ENCODE peak calls at places on chromosomes 4 and X, in four cellular contexts. T is ascending aorta, I is psoas muscle, Y is pancreas. H is an unnamed sample. For H3K4me1, the result is how much of the 10 kb centered on the place peaks cover.

GRCh38 chrX:132491191-132491590 is 2.4 kb upstream of the MBNL3 start:
- DNase-seq in I (no peak), T (no peak), Y (no peak), H (peak)

GRCh38 chr4:82643994-82644730 is 82.4 kb upstream of the TMEM150C start:
- DNase-seq in I (no peak), Y (no peak), T (no peak), H (no peak)

GRCh38 chrX:65755786-65756185 is 88.3 kb downstream of the MSN start:
- DNase-seq in Y (no peak), I (no peak), T (no peak), H (no peak)

GRCh38 chr4:113586072-113586471 is 175.5 kb downstream of the CAMK2D start:
- DNase-seq in T (no peak), Y (no peak), I (no peak), H (no peak)

GRCh38 chr4:95114521-95114920 is 356.8 kb downstream of the BMPR1B start:
- DNase-seq in Y (no peak), T (no peak), I (no peak), H (no peak)

GRCh38 chr4:32268949-32269348 is 1548.8 kb downstream of the PCDH7 start:
- DNase-seq in Y (no peak), T (no peak), I (no peak), H (no peak)

GRCh38 chr4:184515606-184516005 is 41.3 kb upstream of the IRF2 start:
- DNase-seq in T (no peak), I (no peak), Y (no peak), H (no peak)

GRCh38 chr4:107682306-107682705 is 37.7 kb downstream of the PAPSS1 start:
- DNase-seq in Y (peak), T (no peak), I (no peak), H (no peak)

GRCh38 chrX:110032534-110033161 is 29.7 kb downstream of the TMEM164 start:
- DNase-seq in T (no peak), I (no peak), Y (no peak), H (no peak)

GRCh38 chrX:77918568-77918967 is 8.1 kb downstream of the ATP7A start:
- DNase-seq in Y (no peak), I (no peak), T (no peak), H (no peak)

GRCh38 chr4:117771647-117772337 is 262.5 kb upstream of the NDST3 start:
- DNase-seq in Y (no peak), T (no peak), I (no peak), H (no peak)

GRCh38 chr4:76585897-76586360 is 150.9 kb downstream of the SHROOM3 start:
- DNase-seq in I (peak), T (peak), Y (peak), H (peak)

GRCh38 chrX:100750901-100751300 is 19.0 kb upstream of the SYTL4 start:
- DNase-seq in I (no peak), T (no peak), Y (no peak), H (no peak)

GRCh38 chr4:15755321-15755750 is 22.8 kb upstream of the CD38 start:
- DNase-seq in I (no peak), Y (no peak), T (no peak), H (no peak)

GRCh38 chr4:119570401-119570800 is 58.2 kb downstream of the PDE5A start:
- DNase-seq in Y (no peak), I (no peak), T (no peak), H (no peak)

GRCh38 chrX:40471965-40472648 is 108.7 kb upstream of the ATP6AP2 start:
- DNase-seq in I (no peak), Y (peak), T (no peak), H (peak)

GRCh38 chrX:30212172-30212571 is 3.2 kb upstream of the MAGEB2 start:
- DNase-seq in T (no peak), Y (no peak), I (no peak), H (peak)

GRCh38 chr4:89226665-89227572 is 80.7 kb downstream of the GPRIN3 start:
- DNase-seq in Y (peak), T (no peak), I (peak), H (peak)

GRCh38 chrX:39766085-39766726 is 331.6 kb downstream of the BCOR start:
- DNase-seq in Y (no peak), T (no peak), I (no peak), H (no peak)

GRCh38 chr4:107210450-107211239 is 174.5 kb upstream of the DKK2 start:
- DNase-seq in T (no peak), I (no peak), Y (no peak), H (no peak)

GRCh38 chrX:113726466-113726865 is 857.4 kb upstream of the HTR2C start:
- DNase-seq in Y (no peak), T (no peak), I (no peak), H (no peak)

GRCh38 chr4:68375667-68376559 is 26.0 kb upstream of the YTHDC1 start:
- DNase-seq in I (no peak), T (no peak), Y (peak), H (peak)

GRCh38 chr4:127174168-127174567 is 458.6 kb upstream of the INTU start:
- DNase-seq in I (no peak), T (no peak), Y (no peak), H (no peak)

GRCh38 chr4:36351082-36351666 is 69.8 kb downstream of the DTHD1 start:
- DNase-seq in T (no peak), Y (peak), I (peak), H (peak)

GRCh38 chr4:48968814-48969213 is 17.3 kb upstream of the CWH43 start:
- DNase-seq in I (no peak), Y (no peak), T (no peak), H (no peak)

DNA sequence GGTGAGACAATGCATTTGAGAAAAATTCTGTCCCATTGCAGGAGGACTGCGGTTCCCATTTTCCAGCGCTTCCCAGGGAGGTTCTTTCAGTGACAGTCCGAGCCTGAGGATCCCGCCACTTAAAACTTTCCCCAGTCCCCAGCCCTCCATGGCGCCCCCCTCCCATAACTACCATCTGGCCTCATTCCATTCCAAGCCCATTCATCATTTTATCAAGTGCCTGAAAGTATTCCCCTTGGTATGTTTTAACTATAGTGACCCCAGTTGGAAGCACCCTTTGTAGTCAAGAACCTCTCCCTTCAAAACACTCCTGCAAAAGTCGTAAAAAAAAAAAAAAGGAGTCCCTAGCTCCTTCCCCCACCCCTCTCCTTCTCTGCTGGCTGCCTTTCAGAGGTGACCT is 1.2 kb downstream of the RASL11B start:
- DNase-seq in I (no peak), Y (no peak), T (no peak), H (no peak)
- H3K4me1 ChIP-seq in I (under half), Y (under half), T (under half), H (under half)

DNA sequence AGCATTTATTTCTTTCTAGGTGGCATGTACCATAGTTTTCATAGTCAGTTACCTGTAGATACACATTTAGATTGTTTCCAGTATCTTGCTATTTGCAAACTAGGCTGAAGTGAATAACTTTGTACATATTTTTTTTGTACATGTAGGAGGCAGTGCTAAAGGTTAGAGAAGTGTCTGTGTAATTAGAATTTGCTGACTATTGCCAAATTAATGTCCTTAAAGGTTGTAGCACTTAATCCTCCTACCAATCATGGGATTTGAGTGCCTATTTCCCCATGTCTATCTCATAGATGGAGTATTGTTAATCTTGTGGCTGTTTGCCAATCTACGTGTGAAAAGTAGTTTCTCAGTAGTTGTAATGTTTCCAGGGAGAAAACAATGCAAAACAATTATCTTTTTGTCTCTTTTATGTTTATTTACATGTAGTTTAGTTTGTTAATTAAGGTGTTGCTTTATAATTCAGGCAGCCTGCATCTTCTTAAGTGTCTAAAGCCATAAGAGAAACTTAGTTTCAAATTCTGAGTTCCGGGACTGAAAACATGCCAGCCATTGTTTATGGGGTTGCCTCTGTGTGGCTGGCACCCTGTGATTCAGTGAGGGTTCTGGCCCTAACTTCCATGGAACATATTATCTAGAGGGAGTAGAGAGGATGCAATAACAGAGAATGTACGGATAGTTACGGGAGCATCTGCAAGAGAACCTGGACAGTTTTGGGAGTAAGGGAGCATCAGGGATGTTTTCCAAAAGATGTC is 142.4 kb downstream of the KLHL8 start:
- DNase-seq in T (no peak), I (no peak), Y (no peak), H (peak)
- H3K4me1 ChIP-seq in T (under half), I (half or more), Y (half or more), H (under half)

DNA sequence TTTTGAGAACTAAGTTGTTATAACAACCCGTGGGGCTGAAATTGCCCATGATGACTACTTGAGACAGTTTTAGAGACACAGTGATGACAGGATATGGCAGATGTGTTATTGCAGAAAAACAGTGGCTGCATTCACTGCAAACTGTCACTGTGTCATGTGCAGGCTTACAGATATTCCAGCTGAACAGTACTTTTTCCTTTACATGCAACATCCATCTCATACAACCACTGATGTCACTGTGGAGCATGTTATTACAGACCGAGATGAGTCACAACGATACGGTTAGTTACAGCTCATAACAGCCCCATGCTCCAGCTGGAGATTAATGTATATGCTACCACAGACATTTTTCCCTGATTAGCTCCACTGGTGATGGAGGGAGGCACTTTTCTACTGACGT is 207.4 kb downstream of the TMA16 start:
- DNase-seq in I (no peak), Y (no peak), T (no peak), H (no peak)
- H3K4me1 ChIP-seq in I (under half), Y (under half), T (under half), H (under half)

DNA sequence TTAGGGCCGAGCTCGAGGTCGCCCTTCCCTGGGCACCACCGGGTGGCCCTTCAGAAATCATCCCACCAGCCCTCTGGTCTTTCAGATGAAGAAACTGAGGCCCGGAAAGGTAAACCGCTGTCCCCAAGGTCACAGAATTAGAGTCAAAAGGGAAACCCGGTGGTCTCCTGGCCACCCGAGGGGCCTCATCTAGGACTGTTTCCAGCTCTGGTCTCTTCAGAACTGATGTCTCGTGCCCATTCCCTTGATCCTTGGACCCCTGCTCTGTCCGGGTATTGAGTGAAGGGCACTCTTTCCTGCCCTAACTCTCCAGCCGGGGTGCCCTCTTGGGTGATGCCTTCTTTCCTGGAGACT is 841 bp downstream of the HTRA3 start:
- DNase-seq in Y (no peak), T (no peak), I (no peak), H (no peak)
- H3K4me1 ChIP-seq in Y (under half), T (under half), I (under half), H (under half)